ENCODE peak calls at places on chromosomes 13 and 19, in four cellular contexts. One of them, this sample, is unnamed.
A peak's percentile ranks its signal among the peaks of the same experiment; 100 is the strongest.

GRCh38 chr13:75480691-75481175 is 1.2 kb downstream of the TBC1D4 start:
- DNase-seq in GM12878: no peak
- DNase-seq in HepG2: peak; percentile 53
- DNase-seq in K562: peak; percentile 7
- DNase-seq in this sample: peak; percentile 79

GRCh38 chr13:107574517-107575215 is 640.7 kb downstream of the LIG4 start:
- DNase-seq in HepG2: no peak
- DNase-seq in K562: no peak
- DNase-seq in GM12878: no peak
- DNase-seq in this sample: no peak

GRCh38 chr19:43527860-43528622 is 1.0 kb upstream of the ETHE1 start:
- DNase-seq in K562: peak; percentile 3
- DNase-seq in HepG2: no peak
- DNase-seq in GM12878: no peak
- DNase-seq in this sample: no peak

GRCh38 chr19:2549701-2550191 is 73.8 kb downstream of the GADD45B start:
- DNase-seq in K562: no peak
- DNase-seq in GM12878: no peak
- DNase-seq in HepG2: no peak
- DNase-seq in this sample: no peak

GRCh38 chr19:3818918-3819317 is 32.7 kb upstream of the MATK start:
- DNase-seq in K562: no peak
- DNase-seq in HepG2: no peak
- DNase-seq in GM12878: no peak
- DNase-seq in this sample: no peak

GRCh38 chr19:32676186-32676894 is 692 bp downstream of the RGS9BP start:
- DNase-seq in K562: no peak
- DNase-seq in GM12878: no peak
- DNase-seq in HepG2: no peak
- DNase-seq in this sample: no peak

GRCh38 chr13:106047859-106048258 is 487.6 kb downstream of the EFNB2 start:
- DNase-seq in GM12878: no peak
- DNase-seq in HepG2: no peak
- DNase-seq in K562: no peak
- DNase-seq in this sample: no peak

GRCh38 chr13:27203854-27204253 is 32.2 kb upstream of the USP12 start:
- DNase-seq in HepG2: peak; percentile 14
- DNase-seq in K562: no peak
- DNase-seq in GM12878: no peak
- DNase-seq in this sample: no peak

GRCh38 chr19:35304036-35304435 is 12.1 kb downstream of the MAG start:
- DNase-seq in K562: no peak
- DNase-seq in GM12878: no peak
- DNase-seq in HepG2: no peak
- DNase-seq in this sample: no peak

GRCh38 chr19:632228-633067 is 889 bp downstream of the POLRMT start:
- DNase-seq in GM12878: no peak
- DNase-seq in HepG2: peak; percentile 67
- DNase-seq in K562: peak; percentile 76
- DNase-seq in this sample: peak; percentile 68

GRCh38 chr13:28754698-28755545 is 36.2 kb upstream of the SLC46A3 start:
- DNase-seq in K562: peak; percentile 20
- DNase-seq in GM12878: no peak
- DNase-seq in HepG2: peak; percentile 11
- DNase-seq in this sample: no peak

GRCh38 chr19:15782211-15782610 is 5.2 kb upstream of the OR10H5 start:
- DNase-seq in GM12878: no peak
- DNase-seq in HepG2: no peak
- DNase-seq in K562: peak; percentile 18
- DNase-seq in this sample: no peak

GRCh38 chr13:99356216-99357089 is 49.3 kb upstream of the GPR183 start:
- DNase-seq in K562: no peak
- DNase-seq in HepG2: no peak
- DNase-seq in GM12878: peak; percentile 92
- DNase-seq in this sample: no peak

GRCh38 chr19:17766543-17767131 is 15.4 kb downstream of the FCHO1 start:
- DNase-seq in GM12878: no peak
- DNase-seq in HepG2: peak; percentile 89
- DNase-seq in K562: peak; percentile 29
- DNase-seq in this sample: peak; percentile 81

GRCh38 chr13:60174113-60174512 is 10.4 kb upstream of the DIAPH3 start:
- DNase-seq in K562: no peak
- DNase-seq in HepG2: no peak
- DNase-seq in GM12878: no peak
- DNase-seq in this sample: no peak

GRCh38 chr19:54523403-54523802 is 20.8 kb downstream of the LAIR2 start:
- DNase-seq in HepG2: no peak
- DNase-seq in K562: no peak
- DNase-seq in GM12878: peak; percentile 71
- DNase-seq in this sample: no peak

GRCh38 chr13:95630593-95630992 is 13.9 kb downstream of the DZIP1 start:
- DNase-seq in GM12878: no peak
- DNase-seq in K562: no peak
- DNase-seq in HepG2: no peak
- DNase-seq in this sample: no peak

GRCh38 chr13:110134801-110135200 is 172.2 kb downstream of the COL4A1 start:
- DNase-seq in GM12878: no peak
- DNase-seq in K562: no peak
- DNase-seq in HepG2: no peak
- DNase-seq in this sample: no peak

GRCh38 chr19:18274303-18274775 is at the start of gene IQCN:
- DNase-seq in GM12878: no peak
- DNase-seq in K562: no peak
- DNase-seq in HepG2: peak; percentile 62
- DNase-seq in this sample: no peak

GRCh38 chr19:38990949-38991697 is 15.6 kb upstream of the FBXO17 start:
- DNase-seq in GM12878: no peak
- DNase-seq in HepG2: no peak
- DNase-seq in K562: no peak
- DNase-seq in this sample: no peak

GRCh38 chr19:11450570-11451326 is 15.3 kb downstream of the PRKCSH start:
- DNase-seq in HepG2: no peak
- DNase-seq in K562: peak; percentile 9
- DNase-seq in GM12878: no peak
- DNase-seq in this sample: no peak

GRCh38 chr19:17305517-17306284 is at the start of gene MRPL34:
- DNase-seq in GM12878: peak; percentile 99
- DNase-seq in K562: peak; percentile 75
- DNase-seq in HepG2: peak; percentile 99
- DNase-seq in this sample: peak; percentile 79

GRCh38 chr19:2329528-2329927 is 1.0 kb downstream of the SPPL2B start:
- DNase-seq in HepG2: no peak
- DNase-seq in K562: no peak
- DNase-seq in GM12878: no peak
- DNase-seq in this sample: no peak

GRCh38 chr13:30338331-30338851 is 31.0 kb upstream of the KATNAL1 start:
- DNase-seq in HepG2: no peak
- DNase-seq in GM12878: no peak
- DNase-seq in K562: no peak
- DNase-seq in this sample: no peak

GRCh38 chr13:36251012-36251411 is 36.7 kb upstream of the SOHLH2 start:
- DNase-seq in GM12878: no peak
- DNase-seq in HepG2: no peak
- DNase-seq in K562: no peak
- DNase-seq in this sample: no peak

GRCh38 chr13:45068036-45069001 is 52.0 kb upstream of the GTF2F2 start:
- DNase-seq in HepG2: no peak
- DNase-seq in K562: no peak
- DNase-seq in GM12878: no peak
- DNase-seq in this sample: no peak

GRCh38 chr19:14582894-14583340 is at the start of gene CLEC17A:
- DNase-seq in K562: no peak
- DNase-seq in HepG2: no peak
- DNase-seq in GM12878: peak; percentile 66
- DNase-seq in this sample: no peak

GRCh38 chr13:44903596-44903995 is 85.7 kb downstream of the NUFIP1 start:
- DNase-seq in GM12878: no peak
- DNase-seq in HepG2: no peak
- DNase-seq in K562: no peak
- DNase-seq in this sample: no peak

GRCh38 chr13:29846475-29847256 is 3.8 kb downstream of the UBL3 start:
- DNase-seq in GM12878: no peak
- DNase-seq in HepG2: no peak
- DNase-seq in K562: no peak
- DNase-seq in this sample: no peak

GRCh38 chr19:21087871-21088270 is 5.9 kb downstream of the ZNF714 start:
- DNase-seq in HepG2: no peak
- DNase-seq in K562: no peak
- DNase-seq in GM12878: no peak
- DNase-seq in this sample: no peak

GRCh38 chr19:21094347-21095025 is 12.5 kb downstream of the ZNF714 start:
- DNase-seq in HepG2: no peak
- DNase-seq in GM12878: no peak
- DNase-seq in K562: no peak
- DNase-seq in this sample: no peak

GRCh38 chr19:21092107-21092506 is 10.1 kb downstream of the ZNF714 start:
- DNase-seq in K562: no peak
- DNase-seq in GM12878: no peak
- DNase-seq in HepG2: peak; percentile 33
- DNase-seq in this sample: no peak
- TF ChIP-seq SP1 in K562: no peak
- TF ChIP-seq SP1 in GM12878: no peak
- TF ChIP-seq SP1 in HepG2: no peak
- TF ChIP-seq SP1 in this sample: no peak

GRCh38 chr13:20901668-20902437 is 693 bp downstream of the XPO4 start:
- DNase-seq in K562: peak; percentile 16
- DNase-seq in HepG2: peak; percentile 54
- DNase-seq in GM12878: no peak
- DNase-seq in this sample: peak; percentile 41
- TF ChIP-seq BHLHE40 in K562: no peak
- TF ChIP-seq BHLHE40 in HepG2: peak; percentile 61
- TF ChIP-seq BHLHE40 in GM12878: no peak
- TF ChIP-seq BHLHE40 in this sample: no peak

GRCh38 chr13:39159393-39159792 is 121.1 kb downstream of the NHLRC3 start:
- DNase-seq in GM12878: no peak
- DNase-seq in K562: no peak
- DNase-seq in HepG2: no peak
- DNase-seq in this sample: no peak
- TF ChIP-seq SP1 in GM12878: no peak
- TF ChIP-seq SP1 in K562: no peak
- TF ChIP-seq SP1 in HepG2: no peak
- TF ChIP-seq SP1 in this sample: no peak

GRCh38 chr13:43232144-43232840 is 208.9 kb downstream of the DNAJC15 start:
- DNase-seq in HepG2: no peak
- DNase-seq in K562: no peak
- DNase-seq in GM12878: no peak
- DNase-seq in this sample: no peak

GRCh38 chr13:43232866-43233265 is 209.5 kb downstream of the DNAJC15 start:
- DNase-seq in HepG2: no peak
- DNase-seq in K562: no peak
- DNase-seq in GM12878: no peak
- DNase-seq in this sample: no peak

GRCh38 chr13:43238341-43239083 is 215.1 kb downstream of the DNAJC15 start:
- DNase-seq in K562: no peak
- DNase-seq in HepG2: no peak
- DNase-seq in GM12878: no peak
- DNase-seq in this sample: no peak

GRCh38 chr13:43237616-43238015 is 214.2 kb downstream of the DNAJC15 start:
- DNase-seq in K562: no peak
- DNase-seq in HepG2: no peak
- DNase-seq in GM12878: no peak
- DNase-seq in this sample: no peak

DNA sequence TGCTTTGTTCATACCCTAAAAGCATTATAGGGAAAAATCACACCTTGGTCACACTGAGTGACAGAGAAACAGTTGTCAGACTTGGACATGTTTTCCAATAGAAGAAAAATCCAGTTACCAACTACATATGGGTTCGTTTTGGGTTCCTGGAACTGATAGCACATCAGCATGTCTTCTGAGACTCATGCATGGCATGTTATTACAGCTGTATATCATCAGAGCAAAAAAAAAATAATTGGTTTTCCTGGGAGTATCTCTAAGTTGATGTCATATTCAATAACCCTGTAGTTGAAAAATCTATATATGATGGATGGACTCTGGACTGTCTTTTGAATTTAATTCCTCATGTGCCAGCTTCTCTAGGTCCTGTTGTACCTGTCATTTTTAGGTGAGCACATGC is 211.6 kb downstream of the DNAJC15 start:
- DNase-seq in HepG2: no peak
- DNase-seq in K562: no peak
- DNase-seq in GM12878: no peak
- DNase-seq in this sample: no peak
- TF ChIP-seq BHLHE40 in HepG2: no peak
- TF ChIP-seq BHLHE40 in K562: no peak
- TF ChIP-seq BHLHE40 in GM12878: no peak
- TF ChIP-seq BHLHE40 in this sample: no peak

GRCh38 chr19:7778081-7778480 is 15.0 kb downstream of the CLEC4M start:
- DNase-seq in K562: no peak
- DNase-seq in GM12878: no peak
- DNase-seq in HepG2: no peak
- DNase-seq in this sample: no peak
- TF ChIP-seq SP1 in K562: no peak
- TF ChIP-seq SP1 in GM12878: no peak
- TF ChIP-seq SP1 in HepG2: no peak
- TF ChIP-seq SP1 in this sample: no peak

DNA sequence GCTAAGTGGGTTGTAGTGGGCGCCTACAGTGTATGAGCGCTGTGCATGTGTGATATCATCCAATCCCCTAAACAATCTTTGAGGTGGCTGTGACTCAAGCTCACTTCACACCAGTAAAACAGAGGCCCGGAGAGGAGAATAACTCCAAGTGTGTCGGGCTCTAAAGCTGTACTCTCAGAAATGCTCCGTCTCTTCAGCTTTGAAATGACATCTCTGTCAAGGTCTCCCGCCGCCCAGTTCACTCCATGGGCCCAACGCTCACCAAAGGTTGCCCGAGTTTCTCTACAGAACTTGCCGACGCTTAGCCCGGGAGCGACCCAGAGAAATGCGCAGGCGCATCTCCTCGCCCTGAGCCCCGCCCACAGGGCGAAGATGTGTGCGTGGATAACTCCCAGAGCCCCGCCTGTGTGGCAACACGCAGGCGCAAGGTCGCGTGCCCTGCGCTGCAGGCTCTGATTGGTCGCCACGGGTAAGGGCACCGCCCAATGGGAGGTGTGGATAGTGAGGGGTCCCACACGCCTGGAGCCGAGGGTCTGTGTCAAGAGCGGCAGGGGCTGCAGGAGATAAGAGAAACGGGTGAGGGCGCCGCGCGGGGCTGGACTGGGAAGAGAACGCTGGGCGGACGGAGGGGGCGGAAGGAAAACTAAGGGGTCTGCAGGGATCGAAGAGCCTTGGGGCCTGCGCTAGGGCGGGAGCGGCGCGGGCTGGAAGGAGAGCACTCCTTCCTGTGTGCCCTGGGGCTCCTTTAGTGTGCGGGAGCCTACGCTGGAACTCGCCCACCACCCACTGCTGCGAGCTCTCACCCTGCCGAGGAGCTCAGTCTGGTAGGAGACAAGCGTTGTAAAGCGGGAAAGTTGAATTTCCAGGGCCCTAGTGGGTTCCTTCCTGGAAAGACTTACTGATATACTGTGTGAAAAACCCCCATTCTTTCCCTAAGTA is at the start of gene ZNF526:
- DNase-seq in GM12878: peak; percentile 95
- DNase-seq in HepG2: peak; percentile 98
- DNase-seq in K562: peak; percentile 99
- DNase-seq in this sample: peak; percentile 99
- TF ChIP-seq BHLHE40 in GM12878: peak; percentile 100
- TF ChIP-seq BHLHE40 in HepG2: peak; percentile 100
- TF ChIP-seq BHLHE40 in K562: peak; percentile 100
- TF ChIP-seq BHLHE40 in this sample: no peak

This sample was measured in HEK293T.